ENCODE peak calls at places on chromosomes 1 and 21, in seven cellular contexts. G is HepG2, B is H1, R is HCT116, Q is GM12878, K is K562, I is SK-N-SH. P is an unnamed sample. For H3K36me3, the result is how much of the 10 kb centered on the place peaks cover.

GRCh38 chr1:85544689-85545203 is 35.8 kb upstream of the CCN1 start:
- DNase-seq in B (no peak), G (peak), R (no peak), I (no peak), Q (no peak), K (no peak), P (no peak)

GRCh38 chr1:110489973-110490542 is 28.9 kb downstream of the KCNA10 start:
- DNase-seq in K (no peak), I (no peak), R (no peak), G (no peak), B (no peak), Q (no peak), P (no peak)

GRCh38 chr1:81670286-81670685 is 130.4 kb upstream of the ADGRL2 start:
- DNase-seq in R (no peak), K (no peak), B (no peak), Q (no peak), I (peak), G (no peak), P (no peak)

GRCh38 chr21:16419188-16419874 is 689.5 kb downstream of the USP25 start:
- DNase-seq in R (no peak), I (peak), K (no peak), B (no peak), Q (no peak), G (peak), P (no peak)

GRCh38 chr1:248821101-248821500 is 4.6 kb downstream of the SH3BP5L start:
- DNase-seq in Q (no peak), I (peak), B (no peak), K (no peak), G (peak), R (no peak), P (no peak)

GRCh38 chr21:17466166-17466565 is 46.7 kb upstream of the CXADR start:
- DNase-seq in B (no peak), G (peak), I (no peak), Q (no peak), K (peak), R (no peak), P (no peak)

GRCh38 chr1:238252033-238252802 is 361.5 kb upstream of the ZP4 start:
- DNase-seq in G (no peak), K (peak), B (peak), R (no peak), Q (no peak), I (peak), P (peak)

GRCh38 chr1:103106426-103107321 is 1.6 kb downstream of the COL11A1 start:
- DNase-seq in R (peak), B (no peak), I (peak), K (peak), G (peak), Q (no peak), P (peak)

GRCh38 chr1:168301664-168302320 is 21.1 kb downstream of the TBX19 start:
- DNase-seq in G (peak), Q (no peak), R (peak), K (no peak), B (peak), I (no peak), P (peak)

GRCh38 chr1:210400043-210400840 is 71.5 kb downstream of the HHAT start:
- DNase-seq in R (peak), K (peak), Q (peak), I (peak), G (peak), B (peak), P (peak)

GRCh38 chr21:18155508-18156193 is 89.0 kb upstream of the CHODL start:
- DNase-seq in R (no peak), B (no peak), K (no peak), I (no peak), G (no peak), Q (no peak), P (peak)

DNA sequence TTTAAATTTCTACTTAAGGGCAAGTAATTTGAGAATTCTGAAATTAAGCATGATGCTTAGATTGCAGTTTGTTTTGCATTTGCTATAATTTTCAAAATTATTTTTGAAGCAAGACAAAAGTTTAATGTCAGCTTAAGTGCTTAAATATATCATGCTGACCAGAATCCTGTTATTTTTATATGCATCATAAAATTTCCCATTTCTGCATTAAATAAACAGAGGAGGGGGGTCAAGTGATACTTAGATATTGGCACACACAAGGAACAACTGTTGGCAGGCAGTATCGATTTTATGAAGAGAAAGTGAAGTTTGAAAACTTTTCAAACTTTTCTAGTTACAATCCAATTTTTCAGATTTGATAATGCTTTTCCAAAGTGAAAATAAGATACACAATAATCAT is 61.0 kb downstream of the MIER1 start:
- DNase-seq in K (no peak), I (no peak), Q (no peak), R (no peak), B (no peak), G (no peak), P (no peak)
- H3K36me3 ChIP-seq in K (half or more), I (half or more), Q (under half), R (under half), B (under half), G (under half), P (half or more)

GRCh38 chr1:183293243-183293642 is 107.2 kb downstream of the LAMC2 start:
- DNase-seq in G (no peak), B (no peak), K (no peak), R (no peak), Q (no peak), I (no peak), P (no peak)

GRCh38 chr1:183291216-183291762 is 105.2 kb downstream of the LAMC2 start:
- DNase-seq in I (no peak), R (no peak), G (no peak), Q (no peak), K (no peak), B (no peak), P (no peak)

GRCh38 chr1:183293856-183294255 is 107.8 kb downstream of the LAMC2 start:
- DNase-seq in K (no peak), Q (no peak), I (no peak), R (no peak), G (no peak), B (no peak), P (no peak)

GRCh38 chr1:183290628-183291027 is 104.6 kb downstream of the LAMC2 start:
- DNase-seq in K (no peak), I (no peak), G (no peak), B (no peak), R (no peak), Q (no peak), P (no peak)

DNA sequence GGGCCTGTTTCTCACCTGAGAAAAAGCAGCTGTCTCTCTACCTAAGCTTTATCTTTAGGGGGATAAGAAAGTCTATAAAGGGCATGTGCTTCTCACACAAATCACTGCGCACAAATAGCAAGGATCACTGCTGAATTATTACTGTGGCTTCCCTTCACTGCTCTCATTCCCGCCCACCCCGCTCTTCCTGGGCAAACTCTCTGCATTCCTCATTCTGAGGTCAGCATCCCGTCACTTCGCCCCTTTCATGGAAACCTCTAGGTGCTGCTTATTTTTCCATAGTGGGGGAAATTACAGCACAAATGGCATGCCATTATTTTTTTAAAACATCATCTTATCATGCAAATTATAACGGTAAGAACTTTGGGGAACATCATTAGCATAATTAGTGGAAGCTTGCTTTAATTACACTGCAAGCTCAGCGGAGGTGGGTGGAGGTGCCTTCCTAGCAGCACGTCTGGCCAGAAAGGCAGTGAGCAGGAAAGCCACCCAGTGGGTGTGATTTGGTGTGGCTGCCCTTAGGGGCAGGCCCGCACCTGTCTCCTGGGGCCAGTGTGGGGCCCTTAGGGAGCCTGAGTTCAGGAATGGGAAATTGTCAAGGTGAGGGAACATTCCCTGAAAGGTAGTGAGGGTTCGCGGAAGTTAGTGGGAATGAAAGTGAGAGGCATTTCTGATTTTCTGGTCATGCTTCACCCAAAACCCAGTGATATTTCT is 105.9 kb downstream of the LAMC2 start:
- DNase-seq in G (no peak), I (no peak), B (peak), Q (no peak), R (no peak), K (no peak), P (no peak)
- TF ChIP-seq YY1 in G (no peak), I (no peak), B (no peak), Q (no peak), R (no peak), K (no peak), P (no peak)

GRCh38 chr21:46109251-46110221 is 11.6 kb downstream of the COL6A2 start:
- DNase-seq in G (no peak), I (peak), B (no peak), K (no peak), R (no peak), Q (no peak), P (no peak)
- H3K36me3 ChIP-seq in G (under half), I (under half), B (under half), K (under half), R (under half), Q (under half), P (under half)

GRCh38 chr1:219521325-219521724 is 91.6 kb downstream of the ZC3H11B start:
- DNase-seq in Q (no peak), R (no peak), K (no peak), B (no peak), G (no peak), I (no peak), P (no peak)
- TF ChIP-seq YY1 in Q (no peak), R (no peak), K (no peak), B (no peak), G (no peak), I (no peak), P (no peak)

DNA sequence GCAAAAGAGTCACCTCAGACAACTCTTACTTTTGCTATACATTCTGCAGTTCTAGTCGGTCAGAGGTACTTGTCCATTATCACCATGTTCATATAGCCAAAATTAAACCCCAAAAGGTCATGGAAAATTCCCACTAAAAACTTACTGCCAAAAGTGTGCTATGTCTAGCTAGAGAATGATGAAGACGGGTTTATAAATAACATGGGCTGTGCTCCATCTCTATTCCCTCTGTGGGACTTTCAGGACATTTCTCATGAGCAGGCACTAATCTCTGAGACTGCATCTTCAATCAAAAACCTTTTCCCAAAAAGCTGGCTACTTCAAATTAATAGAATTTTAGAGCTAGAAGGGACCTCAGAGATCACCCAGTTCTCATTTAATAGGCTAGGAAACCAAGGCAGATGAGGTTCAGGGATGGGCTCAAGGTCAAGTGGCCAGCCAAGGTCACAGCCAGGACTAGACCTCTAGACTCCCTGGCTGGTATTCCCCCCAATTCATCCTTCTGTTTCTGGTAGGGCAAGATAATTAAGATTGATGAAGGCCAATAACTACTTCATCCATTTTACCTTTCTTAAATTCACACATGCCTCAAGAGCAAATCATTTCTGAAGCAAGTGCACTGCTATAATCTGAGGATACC is 21.0 kb upstream of the MOB3C start:
- DNase-seq in B (no peak), G (no peak), I (no peak), R (no peak), K (no peak), Q (no peak), P (no peak)
- H3K36me3 ChIP-seq in B (under half), G (under half), I (under half), R (under half), K (under half), Q (under half), P (half or more)

GRCh38 chr1:206021008-206021795 is 2.5 kb downstream of the CTSE start:
- DNase-seq in G (no peak), R (no peak), I (no peak), Q (no peak), B (no peak), K (no peak), P (no peak)
- TF ChIP-seq YY1 in G (no peak), R (no peak), I (no peak), Q (no peak), B (no peak), K (no peak), P (no peak)

GRCh38 chr1:215551806-215552205 is 15.3 kb upstream of the KCTD3 start:
- DNase-seq in K (no peak), I (no peak), G (no peak), R (no peak), B (no peak), Q (no peak), P (no peak)
- H3K36me3 ChIP-seq in K (under half), I (under half), G (under half), R (under half), B (under half), Q (under half), P (under half)

GRCh38 chr1:155321577-155322497 is 1.1 kb downstream of the RUSC1 start:
- DNase-seq in R (no peak), B (no peak), Q (no peak), I (peak), K (no peak), G (no peak), P (no peak)

GRCh38 chr1:155324041-155324716 is 3.5 kb downstream of the RUSC1 start:
- DNase-seq in B (peak), G (peak), Q (peak), K (peak), R (peak), I (peak), P (peak)

GRCh38 chr1:155323729-155324040 is 3.0 kb downstream of the RUSC1 start:
- DNase-seq in K (peak), G (peak), R (peak), Q (no peak), B (peak), I (peak), P (peak)

GRCh38 chr1:155322953-155323728 is 2.4 kb downstream of the RUSC1 start:
- DNase-seq in K (peak), B (peak), I (peak), R (peak), G (peak), Q (no peak), P (peak)

GRCh38 chr1:155322571-155322952 is 1.9 kb downstream of the RUSC1 start:
- DNase-seq in B (no peak), Q (no peak), I (peak), R (no peak), G (no peak), K (peak), P (no peak)
- TF ChIP-seq YY1 in B (no peak), Q (no peak), I (no peak), R (no peak), G (no peak), K (no peak), P (no peak)